ENCODE peak calls at places on chromosomes 11 and 22, in six cellular contexts. One of them, this sample, is unnamed.

GRCh38 chr11:111456086-111456858 is 55.9 kb downstream of the BTG4 start:
- DNase-seq in EH: no peak
- DNase-seq in A549: no peak
- DNase-seq in HTR-8/SVneo: no peak
- DNase-seq in pancreas: no peak
- DNase-seq in CD8-positive, alpha-beta memory T cell: no peak
- DNase-seq in this sample: no peak

GRCh38 chr11:34052608-34053160 is 1.2 kb downstream of the CAPRIN1 start:
- DNase-seq in EH: peak; percentile 16
- DNase-seq in A549: peak; percentile 36
- DNase-seq in HTR-8/SVneo: no peak
- DNase-seq in pancreas: peak; percentile 23
- DNase-seq in CD8-positive, alpha-beta memory T cell: peak; percentile 11
- DNase-seq in this sample: peak; percentile 52

GRCh38 chr11:105206633-105207032 is 67.1 kb upstream of the CARD18 start:
- DNase-seq in EH: peak; percentile 7
- DNase-seq in A549: peak; percentile 26
- DNase-seq in HTR-8/SVneo: no peak
- DNase-seq in pancreas: no peak
- DNase-seq in CD8-positive, alpha-beta memory T cell: no peak
- DNase-seq in this sample: no peak

GRCh38 chr11:57223601-57224000 is 13.4 kb downstream of the APLNR start:
- DNase-seq in EH: peak; percentile 80
- DNase-seq in A549: no peak
- DNase-seq in HTR-8/SVneo: no peak
- DNase-seq in pancreas: no peak
- DNase-seq in CD8-positive, alpha-beta memory T cell: no peak
- DNase-seq in this sample: no peak

GRCh38 chr11:84022695-84023094 is 736.5 kb upstream of the CCDC90B start:
- DNase-seq in EH: no peak
- DNase-seq in A549: no peak
- DNase-seq in HTR-8/SVneo: no peak
- DNase-seq in pancreas: no peak
- DNase-seq in CD8-positive, alpha-beta memory T cell: no peak
- DNase-seq in this sample: no peak

GRCh38 chr22:46675938-46676337 is 55.8 kb downstream of the GRAMD4 start:
- DNase-seq in EH: no peak
- DNase-seq in A549: no peak
- DNase-seq in HTR-8/SVneo: no peak
- DNase-seq in pancreas: no peak
- DNase-seq in CD8-positive, alpha-beta memory T cell: no peak
- DNase-seq in this sample: no peak

GRCh38 chr11:2837096-2837601 is 48.4 kb downstream of the CDKN1C start:
- DNase-seq in EH: peak; percentile 73
- DNase-seq in A549: peak; percentile 42
- DNase-seq in HTR-8/SVneo: peak; percentile 76
- DNase-seq in pancreas: peak; percentile 33
- DNase-seq in CD8-positive, alpha-beta memory T cell: no peak
- DNase-seq in this sample: no peak

GRCh38 chr11:120134106-120134930 is 3.6 kb downstream of the TRIM29 start:
- DNase-seq in EH: no peak
- DNase-seq in A549: no peak
- DNase-seq in HTR-8/SVneo: no peak
- DNase-seq in pancreas: peak; percentile 4
- DNase-seq in CD8-positive, alpha-beta memory T cell: no peak
- DNase-seq in this sample: peak; percentile 28

GRCh38 chr11:79082920-79083319 is 357.9 kb downstream of the TENM4 start:
- DNase-seq in EH: no peak
- DNase-seq in A549: no peak
- DNase-seq in HTR-8/SVneo: no peak
- DNase-seq in pancreas: no peak
- DNase-seq in CD8-positive, alpha-beta memory T cell: no peak
- DNase-seq in this sample: no peak

GRCh38 chr11:130473056-130473794 is 24.8 kb downstream of the ADAMTS15 start:
- DNase-seq in EH: no peak
- DNase-seq in A549: no peak
- DNase-seq in HTR-8/SVneo: no peak
- DNase-seq in pancreas: no peak
- DNase-seq in CD8-positive, alpha-beta memory T cell: no peak
- DNase-seq in this sample: peak; percentile 41

GRCh38 chr22:39252461-39253391 is 7.9 kb upstream of the PDGFB start:
- DNase-seq in EH: peak; percentile 27
- DNase-seq in A549: no peak
- DNase-seq in HTR-8/SVneo: no peak
- DNase-seq in pancreas: no peak
- DNase-seq in CD8-positive, alpha-beta memory T cell: no peak
- DNase-seq in this sample: no peak

GRCh38 chr22:50542416-50542927 is 3.2 kb upstream of the KLHDC7B start:
- DNase-seq in EH: no peak
- DNase-seq in A549: no peak
- DNase-seq in HTR-8/SVneo: no peak
- DNase-seq in pancreas: no peak
- DNase-seq in CD8-positive, alpha-beta memory T cell: no peak
- DNase-seq in this sample: peak; percentile 56

GRCh38 chr11:44989831-44990566 is 39.3 kb upstream of the TP53I11 start:
- DNase-seq in EH: no peak
- DNase-seq in A549: no peak
- DNase-seq in HTR-8/SVneo: no peak
- DNase-seq in pancreas: peak; percentile 86
- DNase-seq in CD8-positive, alpha-beta memory T cell: no peak
- DNase-seq in this sample: no peak

GRCh38 chr11:3109921-3110706 is 52.9 kb upstream of the CARS1 start:
- DNase-seq in EH: peak; percentile 50
- DNase-seq in A549: peak; percentile 36
- DNase-seq in HTR-8/SVneo: peak; percentile 51
- DNase-seq in pancreas: peak; percentile 44
- DNase-seq in CD8-positive, alpha-beta memory T cell: no peak
- DNase-seq in this sample: peak; percentile 46

GRCh38 chr11:66868726-66869291 is 11.9 kb downstream of the LRFN4 start:
- DNase-seq in EH: no peak
- DNase-seq in A549: peak; percentile 86
- DNase-seq in HTR-8/SVneo: no peak
- DNase-seq in pancreas: peak; percentile 77
- DNase-seq in CD8-positive, alpha-beta memory T cell: peak; percentile 63
- DNase-seq in this sample: no peak

GRCh38 chr11:64876226-64876750 is 2.1 kb downstream of the EHD1 start:
- DNase-seq in EH: no peak
- DNase-seq in A549: no peak
- DNase-seq in HTR-8/SVneo: no peak
- DNase-seq in pancreas: no peak
- DNase-seq in CD8-positive, alpha-beta memory T cell: no peak
- DNase-seq in this sample: no peak

GRCh38 chr11:59957094-59957493 is 6.7 kb upstream of the OOSP4A start:
- DNase-seq in EH: peak; percentile 3
- DNase-seq in A549: no peak
- DNase-seq in HTR-8/SVneo: no peak
- DNase-seq in pancreas: no peak
- DNase-seq in CD8-positive, alpha-beta memory T cell: no peak
- DNase-seq in this sample: no peak

GRCh38 chr11:116373545-116373944 is 399.2 kb downstream of the BUD13 start:
- DNase-seq in EH: no peak
- DNase-seq in A549: no peak
- DNase-seq in HTR-8/SVneo: no peak
- DNase-seq in pancreas: no peak
- DNase-seq in CD8-positive, alpha-beta memory T cell: no peak
- DNase-seq in this sample: no peak

GRCh38 chr22:49564666-49565515 is 262.8 kb downstream of the BRD1 start:
- DNase-seq in EH: no peak
- DNase-seq in A549: no peak
- DNase-seq in HTR-8/SVneo: no peak
- DNase-seq in pancreas: no peak
- DNase-seq in CD8-positive, alpha-beta memory T cell: no peak
- DNase-seq in this sample: peak; percentile 31

GRCh38 chr22:50469377-50470305 is 5.2 kb downstream of the SBF1 start:
- DNase-seq in EH: peak; percentile 55
- DNase-seq in A549: no peak
- DNase-seq in HTR-8/SVneo: peak; percentile 51
- DNase-seq in pancreas: peak; percentile 65
- DNase-seq in CD8-positive, alpha-beta memory T cell: peak; percentile 98
- DNase-seq in this sample: no peak

GRCh38 chr22:21563912-21564311 is 3.6 kb upstream of the UBE2L3 start:
- DNase-seq in EH: no peak
- DNase-seq in A549: no peak
- DNase-seq in HTR-8/SVneo: no peak
- DNase-seq in pancreas: no peak
- DNase-seq in CD8-positive, alpha-beta memory T cell: no peak
- DNase-seq in this sample: no peak

GRCh38 chr11:5620606-5621521 is 3.9 kb upstream of the TRIM34 start:
- DNase-seq in EH: peak; percentile 93
- DNase-seq in A549: peak; percentile 91
- DNase-seq in HTR-8/SVneo: peak; percentile 46
- DNase-seq in pancreas: no peak
- DNase-seq in CD8-positive, alpha-beta memory T cell: no peak
- DNase-seq in this sample: no peak

GRCh38 chr11:68840661-68841653 is 759 bp downstream of the CPT1A start:
- DNase-seq in EH: peak; percentile 35
- DNase-seq in A549: peak; percentile 42
- DNase-seq in HTR-8/SVneo: peak; percentile 46
- DNase-seq in pancreas: peak; percentile 62
- DNase-seq in CD8-positive, alpha-beta memory T cell: no peak
- DNase-seq in this sample: peak; percentile 91

This sample was measured in left lobe of liver.